ENCODE peak calls at places on chromosomes 13 and 19, in seven cellular contexts. E is heart left ventricle, M is stomach, O is PC-3, G is IMR-90, Z is dorsolateral prefrontal cortex, H is tibial artery. U is an unnamed sample.

GRCh38 chr13:53341144-53341510 is 312.5 kb downstream of the OLFM4 start:
- DNase-seq in Z (no peak), O (no peak), G (no peak), E (no peak), H (no peak), M (no peak), U (no peak)

GRCh38 chr13:54647275-54647674 is 1618.7 kb downstream of the OLFM4 start:
- DNase-seq in M (no peak), E (no peak), G (no peak), O (no peak), Z (no peak), H (no peak), U (no peak)

GRCh38 chr19:2123682-2124387 is 27.1 kb downstream of the IZUMO4 start:
- DNase-seq in O (no peak), E (no peak), H (no peak), Z (no peak), M (no peak), G (no peak), U (no peak)

GRCh38 chr19:10192922-10193321 is 1.8 kb downstream of the DNMT1 start:
- DNase-seq in M (no peak), O (no peak), Z (no peak), H (no peak), E (no peak), G (no peak), U (no peak)

GRCh38 chr13:27830010-27830409 is 37.7 kb downstream of the GSX1 start:
- DNase-seq in E (peak), O (peak), H (no peak), G (no peak), Z (no peak), M (peak), U (peak)

GRCh38 chr19:48393559-48394330 is at the start of gene GRIN2D:
- DNase-seq in M (no peak), G (peak), O (peak), H (no peak), Z (no peak), E (no peak), U (no peak)

GRCh38 chr19:7870571-7871279 is 3.5 kb downstream of the PRR36 start:
- DNase-seq in M (peak), E (no peak), H (no peak), Z (no peak), O (peak), G (no peak), U (peak)

GRCh38 chr19:35142531-35143230 is 374 bp upstream of the FXYD7 start:
- DNase-seq in Z (no peak), M (peak), O (peak), E (peak), H (peak), G (no peak), U (peak)

GRCh38 chr19:17721821-17722220 is 2.5 kb downstream of the MAP1S start:
- DNase-seq in O (peak), Z (no peak), G (peak), E (peak), H (peak), M (no peak), U (no peak)

GRCh38 chr19:16258440-16258903 is 60.8 kb downstream of the AP1M1 start:
- DNase-seq in M (peak), H (peak), Z (no peak), G (no peak), O (no peak), E (peak), U (no peak)

GRCh38 chr19:2431318-2432055 is 4.1 kb upstream of the TIMM13 start:
- DNase-seq in H (no peak), G (no peak), M (no peak), O (no peak), Z (no peak), E (no peak), U (no peak)

GRCh38 chr13:111337206-111337605 is 16.8 kb downstream of the TEX29 start:
- DNase-seq in O (peak), E (no peak), G (peak), H (no peak), M (no peak), Z (no peak), U (no peak)

GRCh38 chr13:29081036-29081435 is 260.9 kb downstream of the MTUS2 start:
- DNase-seq in H (no peak), O (no peak), M (no peak), Z (no peak), E (no peak), G (no peak), U (no peak)

GRCh38 chr13:63381078-63381859 is 1965.6 kb upstream of the PCDH20 start:
- DNase-seq in O (peak), E (no peak), M (no peak), H (no peak), Z (no peak), G (peak), U (no peak)

GRCh38 chr19:44576843-44577565 is 36.4 kb upstream of the IGSF23 start:
- DNase-seq in E (no peak), M (peak), O (peak), Z (no peak), G (peak), H (no peak), U (peak)

GRCh38 chr13:57212989-57213388 is 46.0 kb downstream of the PRR20E start:
- DNase-seq in O (no peak), Z (no peak), G (no peak), M (no peak), E (no peak), H (no peak), U (no peak)

GRCh38 chr13:78806457-78806856 is 147.5 kb upstream of the OBI1 start:
- DNase-seq in E (no peak), G (no peak), O (peak), H (no peak), Z (no peak), M (no peak), U (no peak)

GRCh38 chr19:11479470-11480080 is 1.3 kb downstream of the ELAVL3 start:
- DNase-seq in Z (peak), O (no peak), M (no peak), H (no peak), G (no peak), E (no peak), U (no peak)

GRCh38 chr13:112835344-112835743 is 133.7 kb upstream of the MCF2L start:
- DNase-seq in M (no peak), E (no peak), G (no peak), O (no peak), Z (no peak), H (no peak), U (peak)

GRCh38 chr19:41880329-41880708 is 2.7 kb upstream of the ARHGEF1 start:
- DNase-seq in H (no peak), M (no peak), E (no peak), G (no peak), O (no peak), Z (no peak), U (no peak)

GRCh38 chr13:77537302-77537919 is 1.9 kb downstream of the SCEL start:
- DNase-seq in H (no peak), E (no peak), Z (no peak), O (peak), G (no peak), M (no peak), U (no peak)

GRCh38 chr13:28630864-28631263 is 28.1 kb upstream of the POMP start:
- DNase-seq in H (no peak), O (no peak), M (no peak), Z (no peak), E (no peak), G (no peak), U (no peak)

GRCh38 chr13:21061077-21061945 is at the start of gene LATS2:
- DNase-seq in M (peak), Z (peak), G (peak), E (peak), H (peak), O (peak), U (peak)

GRCh38 chr13:51848674-51849073 is 3.7 kb upstream of the TMEM272 start:
- DNase-seq in G (peak), H (no peak), O (peak), E (no peak), Z (no peak), M (no peak), U (no peak)

GRCh38 chr13:28449826-28450773 is 44.8 kb downstream of the FLT1 start:
- DNase-seq in Z (no peak), M (no peak), E (no peak), O (peak), G (no peak), H (no peak), U (no peak)

GRCh38 chr19:46821512-46822359 is 28.9 kb downstream of the AP2S1 start:
- DNase-seq in M (no peak), O (no peak), H (no peak), E (peak), Z (no peak), G (no peak), U (no peak)

GRCh38 chr13:69857188-69857821 is 250.3 kb upstream of the ATXN8OS start:
- DNase-seq in M (no peak), G (peak), Z (no peak), E (no peak), O (peak), H (no peak), U (no peak)

GRCh38 chr13:106112191-106112590 is 423.3 kb downstream of the EFNB2 start:
- DNase-seq in G (no peak), Z (no peak), M (no peak), O (no peak), H (no peak), E (no peak), U (no peak)

GRCh38 chr13:27980280-27980998 is 8.1 kb downstream of the URAD start:
- DNase-seq in O (no peak), Z (no peak), H (no peak), G (no peak), E (no peak), M (no peak), U (no peak)

GRCh38 chr13:90615767-90616166 is 731.7 kb upstream of the MIR17HG start:
- DNase-seq in M (no peak), E (no peak), Z (no peak), G (no peak), H (no peak), O (no peak), U (no peak)

GRCh38 chr19:3826163-3826562 is 40.0 kb upstream of the MATK start:
- DNase-seq in H (no peak), G (no peak), O (no peak), E (no peak), Z (no peak), M (no peak), U (no peak)

GRCh38 chr19:32037998-32038732 is 307.2 kb upstream of the ZNF507 start:
- DNase-seq in E (no peak), G (no peak), M (no peak), Z (no peak), O (no peak), H (no peak), U (no peak)

GRCh38 chr19:510606-511100 is 3.4 kb downstream of the TPGS1 start:
- DNase-seq in M (peak), G (peak), H (peak), E (peak), O (peak), Z (peak), U (peak)

GRCh38 chr19:1199531-1199930 is 6.0 kb upstream of the STK11 start:
- DNase-seq in M (no peak), O (no peak), G (no peak), Z (no peak), E (no peak), H (no peak), U (no peak)

GRCh38 chr19:2150794-2151338 is 500 bp downstream of the AP3D1 start:
- DNase-seq in Z (no peak), H (no peak), M (no peak), G (no peak), O (no peak), E (no peak), U (no peak)

GRCh38 chr19:40811478-40812341 is 12.7 kb downstream of the EGLN2 start:
- DNase-seq in O (no peak), H (no peak), M (no peak), G (no peak), Z (no peak), E (no peak), U (no peak)

GRCh38 chr13:50587122-50587521 is 256.4 kb downstream of the DLEU7 start:
- DNase-seq in E (no peak), H (no peak), G (no peak), Z (no peak), M (no peak), O (no peak), U (no peak)
- TF ChIP-seq CTCF in E (no peak), H (no peak), G (no peak), Z (no peak), M (no peak), O (no peak), U (no peak)

DNA sequence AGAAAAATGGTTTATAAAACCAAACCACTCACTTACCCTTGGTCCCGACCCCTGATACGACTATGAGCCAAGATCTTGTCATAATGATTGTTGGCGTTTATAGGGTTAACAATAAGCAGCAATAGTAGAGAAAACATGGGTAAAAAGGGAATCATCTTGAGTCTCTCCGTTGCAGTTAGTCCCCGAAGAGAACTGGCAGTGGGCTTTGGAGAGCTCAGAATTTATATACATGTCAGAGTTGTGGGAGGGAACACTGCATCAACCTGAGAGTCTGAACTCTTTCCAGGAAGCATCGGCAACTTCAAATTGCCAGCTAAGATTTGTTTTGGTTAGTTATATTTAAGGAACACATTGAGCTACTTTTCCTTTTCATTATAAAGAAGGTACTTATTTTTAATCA is at the start of gene POSTN:
- DNase-seq in G (peak), H (no peak), Z (no peak), E (no peak), M (no peak), O (no peak), U (no peak)
- H3K27ac ChIP-seq in G (no peak), H (no peak), Z (no peak), E (peak), M (no peak), O (no peak), U (no peak)

GRCh38 chr13:92270990-92271389 is 872.6 kb downstream of the GPC5 start:
- DNase-seq in E (no peak), M (no peak), Z (no peak), H (no peak), O (no peak), G (no peak), U (no peak)
- TF ChIP-seq CTCF in E (no peak), M (no peak), Z (no peak), H (no peak), O (no peak), G (no peak), U (no peak)

GRCh38 chr19:38862321-38863059 is 12.7 kb upstream of the HNRNPL start:
- DNase-seq in H (peak), M (no peak), G (no peak), E (no peak), O (peak), Z (no peak), U (peak)
- H3K27ac ChIP-seq in H (no peak), M (peak), G (no peak), E (peak), O (no peak), Z (no peak), U (peak)

GRCh38 chr13:89066868-89067466 is 1395.8 kb downstream of the SLITRK5 start:
- DNase-seq in M (no peak), O (peak), Z (no peak), E (no peak), G (peak), H (no peak), U (no peak)
- TF ChIP-seq CTCF in M (no peak), O (peak), Z (peak), E (no peak), G (no peak), H (peak), U (peak)

DNA sequence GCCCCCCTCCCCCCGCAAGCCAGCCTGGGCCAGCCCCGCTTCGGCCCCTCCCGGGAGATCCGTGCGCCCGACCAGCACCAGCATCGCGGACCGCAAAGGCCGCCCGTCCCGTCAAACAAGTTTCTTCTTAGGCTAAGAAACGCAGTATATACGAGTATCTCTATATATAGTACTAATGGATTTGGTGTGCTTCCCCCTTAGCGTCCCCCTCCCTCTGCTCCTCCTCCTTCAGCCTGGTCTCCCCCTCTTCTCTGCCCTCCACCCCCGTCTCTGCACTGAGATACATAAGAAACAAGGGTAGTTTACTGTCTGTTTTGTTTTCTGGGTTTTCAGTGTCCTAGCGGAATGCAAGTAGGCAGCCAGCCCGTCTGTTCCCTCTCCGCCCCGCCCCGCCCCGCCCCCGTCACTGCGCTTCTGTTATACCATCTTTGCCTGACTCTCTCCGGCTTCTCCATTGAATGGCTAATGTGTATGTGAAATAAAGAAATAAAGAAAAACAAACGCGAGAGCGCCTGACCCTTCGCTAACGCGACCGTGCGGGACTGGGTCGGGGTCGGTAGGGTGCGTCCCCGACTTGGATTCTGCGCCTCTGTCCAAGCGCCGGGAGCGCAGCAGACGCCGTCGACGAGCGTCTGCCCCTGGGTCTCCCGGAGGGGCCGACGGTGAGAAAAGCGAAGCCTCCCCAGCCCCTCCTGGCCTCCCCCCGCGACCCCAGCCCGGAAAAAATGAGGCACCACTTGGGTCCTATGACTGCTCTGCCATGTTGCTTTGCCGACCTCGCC is 4.2 kb downstream of the LYL1 start:
- DNase-seq in Z (no peak), O (peak), E (no peak), G (no peak), H (no peak), M (no peak), U (peak)
- H3K27ac ChIP-seq in Z (peak), O (no peak), E (peak), G (no peak), H (peak), M (peak), U (peak)

GRCh38 chr13:46492946-46493345 is 60.0 kb upstream of the LRCH1 start:
- DNase-seq in H (no peak), M (no peak), E (no peak), O (peak), G (peak), Z (no peak), U (no peak)
- TF ChIP-seq CTCF in H (peak), M (peak), E (peak), O (peak), G (peak), Z (peak), U (peak)

GRCh38 chr13:35866801-35867200 is 264.4 kb downstream of the DCLK1 start:
- DNase-seq in O (no peak), G (no peak), Z (no peak), E (no peak), M (no peak), H (no peak), U (no peak)
- H3K27ac ChIP-seq in O (no peak), G (no peak), Z (no peak), E (no peak), M (no peak), H (no peak), U (no peak)

GRCh38 chr13:103188688-103189326 is 122.6 kb upstream of the SLC10A2 start:
- DNase-seq in M (no peak), G (no peak), E (no peak), O (peak), H (no peak), Z (no peak), U (no peak)
- TF ChIP-seq CTCF in M (no peak), G (peak), E (peak), O (peak), H (no peak), Z (peak), U (peak)

U was measured in Peyer's patch.